ENCODE peak calls at places on chromosomes 11 and 22, in five cellular contexts. R is heart left ventricle, H is ovary, I is caudate nucleus, C is PC-3. J is an unnamed sample.

GRCh38 chr11:36019722-36020121 is 75.9 kb downstream of the LDLRAD3 start:
- DNase-seq in R (no peak), H (no peak), I (no peak), C (no peak), J (no peak)

GRCh38 chr11:117745346-117745745 is 51.7 kb downstream of the DSCAML1 start:
- DNase-seq in R (no peak), H (no peak), I (no peak), C (no peak), J (no peak)

GRCh38 chr11:64996710-64997380 is at the start of gene BATF2:
- DNase-seq in R (peak), H (peak), I (no peak), C (peak), J (peak)

GRCh38 chr11:12110201-12110713 is at the start of gene MICAL2:
- DNase-seq in R (peak), H (peak), I (peak), C (peak), J (peak)

GRCh38 chr11:27873664-27874063 is 173.4 kb upstream of the BDNF start:
- DNase-seq in R (no peak), H (no peak), I (no peak), C (no peak), J (no peak)

GRCh38 chr11:38315151-38315550 is 1717.1 kb upstream of the RAG2 start:
- DNase-seq in R (no peak), H (no peak), I (no peak), C (peak), J (no peak)

GRCh38 chr11:76248210-76248609 is 41.9 kb upstream of the WNT11 start:
- DNase-seq in R (no peak), H (no peak), I (no peak), C (peak), J (no peak)

GRCh38 chr11:17845431-17845881 is 110.9 kb downstream of the KCNC1 start:
- DNase-seq in R (no peak), H (no peak), I (no peak), C (peak), J (no peak)

GRCh38 chr11:33445761-33446161 is 188.6 kb downstream of the HIPK3 start:
- DNase-seq in R (no peak), H (no peak), I (no peak), C (peak), J (no peak)

GRCh38 chr11:47348859-47349258 is 3.6 kb downstream of the MYBPC3 start:
- DNase-seq in R (peak), H (no peak), I (no peak), C (peak), J (no peak)

GRCh38 chr11:62680825-62681240 is 2.0 kb upstream of the UBXN1 start:
- DNase-seq in R (peak), H (peak), I (no peak), C (peak), J (no peak)

GRCh38 chr11:65438257-65439151 is 15.9 kb downstream of the NEAT1 start:
- DNase-seq in R (no peak), H (no peak), I (no peak), C (no peak), J (no peak)

GRCh38 chr22:50306753-50307749 is at the start of gene PLXNB2:
- DNase-seq in R (peak), H (peak), I (peak), C (peak), J (no peak)

GRCh38 chr11:118163494-118163893 is 10.9 kb upstream of the SCN4B start:
- DNase-seq in R (no peak), H (no peak), I (no peak), C (no peak), J (no peak)

GRCh38 chr22:49853981-49854791 is 542 bp downstream of the ZBED4 start:
- DNase-seq in R (peak), H (no peak), I (no peak), C (peak), J (no peak)

GRCh38 chr11:3135491-3136440 is 29.3 kb downstream of the OSBPL5 start:
- DNase-seq in R (peak), H (no peak), I (no peak), C (no peak), J (no peak)

GRCh38 chr11:67304511-67305113 is 1.3 kb downstream of the SSH3 start:
- DNase-seq in R (no peak), H (no peak), I (no peak), C (no peak), J (no peak)

GRCh38 chr11:33953289-33953688 is 61.4 kb upstream of the LMO2 start:
- DNase-seq in R (no peak), H (no peak), I (no peak), C (peak), J (no peak)

GRCh38 chr22:42074153-42074750 is at the start of gene PHETA2:
- DNase-seq in R (peak), H (peak), I (no peak), C (no peak), J (no peak)

GRCh38 chr22:43356881-43357280 is 13.7 kb upstream of the SCUBE1 start:
- DNase-seq in R (no peak), H (no peak), I (no peak), C (no peak), J (no peak)

GRCh38 chr22:29330291-29330690 is 14.8 kb upstream of the RASL10A start:
- DNase-seq in R (peak), H (no peak), I (no peak), C (no peak), J (no peak)

GRCh38 chr11:9688716-9689511 is 25.0 kb downstream of the SWAP70 start:
- DNase-seq in R (peak), H (no peak), I (peak), C (peak), J (no peak)

GRCh38 chr22:46862418-46863324 is 100.2 kb downstream of the TBC1D22A start:
- DNase-seq in R (no peak), H (no peak), I (no peak), C (no peak), J (no peak)

GRCh38 chr22:46432164-46433068 is 96.9 kb downstream of the TRMU start:
- DNase-seq in R (no peak), H (no peak), I (no peak), C (no peak), J (no peak)

GRCh38 chr11:119236490-119236889 is 30.4 kb downstream of the CBL start:
- DNase-seq in R (no peak), H (no peak), I (no peak), C (peak), J (no peak)

GRCh38 chr11:122807731-122808485 is 30.4 kb upstream of the CRTAM start:
- DNase-seq in R (no peak), H (no peak), I (no peak), C (no peak), J (no peak)

GRCh38 chr11:116513894-116514293 is 258.9 kb downstream of the BUD13 start:
- DNase-seq in R (no peak), H (no peak), I (no peak), C (peak), J (no peak)
- H3K27ac ChIP-seq in R (no peak), H (no peak), I (no peak), C (no peak), J (no peak)

GRCh38 chr11:125262194-125262824 is 97.8 kb downstream of the PKNOX2 start:
- DNase-seq in R (peak), H (peak), I (no peak), C (no peak), J (no peak)
- H3K27ac ChIP-seq in R (peak), H (no peak), I (peak), C (no peak), J (no peak)

GRCh38 chr11:58580311-58580710 is 1.4 kb downstream of the ZFP91 start:
- DNase-seq in R (no peak), H (no peak), I (no peak), C (no peak), J (no peak)
- H3K27ac ChIP-seq in R (peak), H (no peak), I (peak), C (no peak), J (peak)

GRCh38 chr11:63791495-63792167 is 21.6 kb upstream of the SPINDOC start:
- DNase-seq in R (no peak), H (no peak), I (no peak), C (no peak), J (no peak)
- H3K27ac ChIP-seq in R (no peak), H (no peak), I (no peak), C (no peak), J (no peak)

GRCh38 chr22:36334081-36334831 is 53.5 kb downstream of the MYH9 start:
- DNase-seq in R (no peak), H (no peak), I (no peak), C (no peak), J (no peak)

GRCh38 chr22:36335621-36336020 is 52.1 kb downstream of the MYH9 start:
- DNase-seq in R (no peak), H (no peak), I (no peak), C (no peak), J (no peak)

GRCh38 chr22:36336246-36337182 is 51.3 kb downstream of the MYH9 start:
- DNase-seq in R (peak), H (no peak), I (no peak), C (no peak), J (no peak)

GRCh38 chr22:36333632-36334031 is 54.1 kb downstream of the MYH9 start:
- DNase-seq in R (no peak), H (no peak), I (no peak), C (peak), J (no peak)

DNA sequence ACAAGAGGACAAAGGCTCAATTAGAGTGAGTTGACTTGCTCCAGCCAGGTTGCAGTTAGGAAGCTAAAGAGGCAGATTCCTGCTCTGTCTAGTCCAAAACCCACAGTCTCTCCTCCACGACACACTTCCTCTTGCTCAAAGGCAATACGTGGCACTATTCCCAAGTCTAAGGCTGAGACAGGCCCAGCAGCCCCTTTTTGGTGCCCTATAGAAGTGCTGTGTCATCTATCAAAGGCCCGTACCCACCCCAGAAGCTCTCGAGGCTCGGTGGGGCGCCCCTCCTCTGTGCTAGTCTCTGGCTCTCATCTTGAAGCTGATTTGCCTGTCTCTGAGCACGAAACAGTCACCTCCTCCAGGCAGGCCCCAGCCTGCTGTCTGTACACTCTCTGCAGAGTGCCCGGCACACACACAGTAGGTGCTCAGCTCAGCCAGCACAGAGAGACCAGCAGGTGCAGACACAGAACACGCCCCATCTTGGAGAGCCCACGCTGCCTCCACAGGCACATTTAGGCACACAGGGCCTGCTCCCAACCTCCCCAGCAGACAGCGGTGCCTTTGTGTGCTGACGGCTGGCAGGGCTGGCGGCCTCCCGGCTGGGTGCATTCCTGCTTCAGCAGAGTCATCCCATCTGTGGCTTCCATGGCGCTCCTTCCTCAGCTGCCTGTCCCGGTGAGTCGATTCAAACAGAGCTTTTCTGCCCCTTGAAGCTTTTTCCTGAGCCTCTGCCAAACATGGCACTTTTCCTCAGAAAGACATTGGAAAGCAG is 52.7 kb downstream of the MYH9 start:
- DNase-seq in R (peak), H (no peak), I (peak), C (peak), J (no peak)
- H3K27ac ChIP-seq in R (peak), H (peak), I (peak), C (peak), J (peak)

GRCh38 chr11:29627541-29627940 is 389.3 kb downstream of the KCNA4 start:
- DNase-seq in R (no peak), H (no peak), I (no peak), C (no peak), J (no peak)

GRCh38 chr11:29628584-29628983 is 388.2 kb downstream of the KCNA4 start:
- DNase-seq in R (no peak), H (no peak), I (no peak), C (no peak), J (no peak)

GRCh38 chr11:29634744-29635143 is 382.1 kb downstream of the KCNA4 start:
- DNase-seq in R (no peak), H (no peak), I (no peak), C (no peak), J (no peak)

GRCh38 chr11:29634248-29634647 is 382.6 kb downstream of the KCNA4 start:
- DNase-seq in R (no peak), H (no peak), I (no peak), C (peak), J (no peak)

DNA sequence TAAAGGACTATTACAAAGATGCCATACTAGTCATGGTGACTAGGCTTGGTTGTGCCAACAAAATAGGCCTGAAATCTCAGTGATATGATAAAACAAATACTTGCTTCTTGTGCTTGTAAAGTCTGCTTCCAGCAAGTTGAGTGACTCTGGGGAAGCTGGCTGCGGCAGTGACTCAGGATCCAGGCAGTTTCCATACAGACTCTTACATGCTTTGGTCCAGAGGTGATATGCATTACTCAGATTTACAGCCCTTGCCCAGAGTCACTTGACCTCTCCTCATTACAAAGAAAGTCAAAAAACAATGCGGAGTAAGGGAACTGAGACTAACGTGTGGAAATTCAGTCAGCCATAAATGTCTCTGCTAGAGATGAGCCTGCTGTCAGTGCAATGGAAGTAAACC is 387.5 kb downstream of the KCNA4 start:
- DNase-seq in R (no peak), H (no peak), I (no peak), C (peak), J (no peak)
- H3K27ac ChIP-seq in R (no peak), H (no peak), I (no peak), C (no peak), J (no peak)

GRCh38 chr11:19683141-19683805 is 29.4 kb upstream of the NAV2 start:
- DNase-seq in R (peak), H (no peak), I (no peak), C (no peak), J (peak)
- H3K27ac ChIP-seq in R (peak), H (no peak), I (no peak), C (no peak), J (peak)

J was measured in thoracic aorta.